ENCODE peak calls at places on chromosomes 13 and 19, in five cellular contexts. E is germinal center; S is activated CD4-positive, alpha-beta T cell treated with anti-CD3 and anti-CD28 coated beads for 24 hours; N is globus pallidus; B is HAP-1. T is an unnamed sample.

GRCh38 chr19:5298502-5298901 is 42.1 kb downstream of the PTPRS start:
- DNase-seq in E (no peak), S (no peak), N (no peak), B (no peak), T (no peak)

GRCh38 chr19:15195987-15196682 is 4.7 kb downstream of the NOTCH3 start:
- DNase-seq in E (no peak), S (no peak), N (no peak), B (no peak), T (peak)

GRCh38 chr13:26133851-26134250 is 82.0 kb upstream of the SHISA2 start:
- DNase-seq in E (no peak), S (no peak), N (no peak), B (no peak), T (no peak)

GRCh38 chr13:33340631-33341030 is 55.1 kb upstream of the STARD13 start:
- DNase-seq in E (no peak), S (no peak), N (no peak), B (no peak), T (no peak)

GRCh38 chr13:47455581-47455980 is 545.5 kb downstream of the SUCLA2 start:
- DNase-seq in E (no peak), S (no peak), N (no peak), B (no peak), T (no peak)

GRCh38 chr19:13100031-13100588 is 2.5 kb downstream of the LYL1 start:
- DNase-seq in E (no peak), S (peak), N (no peak), B (no peak), T (no peak)

GRCh38 chr13:80979035-80979641 is 638.2 kb upstream of the SPRY2 start:
- DNase-seq in E (peak), S (no peak), N (peak), B (peak), T (peak)

GRCh38 chr13:99809931-99810330 is 161.6 kb downstream of the ZIC5 start:
- DNase-seq in E (no peak), S (no peak), N (no peak), B (no peak), T (no peak)

GRCh38 chr19:49301165-49301865 is 23.7 kb downstream of the SLC6A16 start:
- DNase-seq in E (peak), S (peak), N (peak), B (peak), T (peak)

GRCh38 chr19:33864311-33864850 is 67.7 kb downstream of the KCTD15 start:
- DNase-seq in E (no peak), S (no peak), N (no peak), B (no peak), T (no peak)

GRCh38 chr13:113904411-113904810 is 40.5 kb upstream of the GAS6 start:
- DNase-seq in E (no peak), S (no peak), N (peak), B (no peak), T (peak)

GRCh38 chr13:42876270-42876714 is 94.9 kb downstream of the FAM216B start:
- DNase-seq in E (peak), S (no peak), N (no peak), B (no peak), T (peak)

GRCh38 chr13:27036236-27036981 is 135.2 kb downstream of the USP12 start:
- DNase-seq in E (no peak), S (no peak), N (no peak), B (no peak), T (no peak)

GRCh38 chr19:35034588-35035382 is 4.5 kb downstream of the SCN1B start:
- DNase-seq in E (no peak), S (no peak), N (no peak), B (no peak), T (no peak)

T was measured in iPS DF 6.9.